ENCODE peak calls at places on chromosomes 1 and 21, in four cellular contexts. U is stomach, F is sigmoid colon, S is esophagus muscularis mucosa. A is an unnamed sample. For H3K4me1, the result is how much of the 10 kb centered on the place peaks cover.

GRCh38 chr1:62428351-62428750 is 8.5 kb upstream of the USP1 start:
- DNase-seq in U (no peak), F (no peak), S (no peak), A (no peak)

GRCh38 chr1:18532390-18533170 is 51.9 kb downstream of the KLHDC7A start:
- DNase-seq in F (no peak), S (peak), U (no peak), A (no peak)

GRCh38 chr21:43916691-43917514 is 51.9 kb downstream of the AGPAT3 start:
- DNase-seq in F (peak), S (no peak), U (no peak), A (no peak)

GRCh38 chr1:59674605-59675004 is 140.1 kb upstream of the HOOK1 start:
- DNase-seq in U (no peak), F (peak), S (peak), A (peak)

GRCh38 chr21:32955307-32955937 is 70.3 kb upstream of the OLIG2 start:
- DNase-seq in F (no peak), S (no peak), U (no peak), A (no peak)

GRCh38 chr1:168504064-168504837 is 39.5 kb downstream of the XCL2 start:
- DNase-seq in U (peak), F (peak), S (no peak), A (peak)

GRCh38 chr1:245997471-245998258 is 509.4 kb downstream of the SMYD3 start:
- DNase-seq in F (no peak), S (no peak), U (peak), A (no peak)

GRCh38 chr1:211632808-211633522 is 42.5 kb downstream of the NEK2 start:
- DNase-seq in S (no peak), F (peak), U (no peak), A (no peak)

GRCh38 chr1:117336087-117336817 is 31.0 kb upstream of the MAN1A2 start:
- DNase-seq in S (peak), F (no peak), U (no peak), A (no peak)

GRCh38 chr1:17984510-17985085 is 123.0 kb upstream of the IGSF21 start:
- DNase-seq in S (no peak), U (peak), F (no peak), A (peak)

GRCh38 chr1:39791838-39792237 is 3.2 kb upstream of the BMP8B start:
- DNase-seq in U (no peak), F (no peak), S (no peak), A (no peak)

GRCh38 chr1:36992139-36992940 is 42.0 kb downstream of the GRIK3 start:
- DNase-seq in U (no peak), S (no peak), F (no peak), A (no peak)

GRCh38 chr1:46675549-46676314 is 4.1 kb downstream of the TEX38 start:
- DNase-seq in F (no peak), U (no peak), S (no peak), A (no peak)

GRCh38 chr21:35026617-35027557 is 22.2 kb downstream of the RUNX1 start:
- DNase-seq in U (peak), F (peak), S (no peak), A (peak)

GRCh38 chr1:44630116-44630515 is 44.2 kb downstream of the TMEM53 start:
- DNase-seq in S (no peak), F (no peak), U (no peak), A (no peak)

GRCh38 chr1:115251856-115252255 is 86.2 kb downstream of the NGF start:
- DNase-seq in U (no peak), F (no peak), S (no peak), A (no peak)

GRCh38 chr1:40861227-40862003 is 748 bp downstream of the CITED4 start:
- DNase-seq in U (peak), F (peak), S (no peak), A (peak)

GRCh38 chr21:31284797-31285397 is 59.2 kb downstream of the TIAM1 start:
- DNase-seq in U (no peak), S (no peak), F (no peak), A (no peak)

GRCh38 chr1:211551628-211552465 is 27.1 kb downstream of the SLC30A1 start:
- DNase-seq in U (peak), S (peak), F (no peak), A (no peak)

GRCh38 chr1:41950820-41951219 is 32.1 kb upstream of the HIVEP3 start:
- DNase-seq in S (no peak), F (no peak), U (no peak), A (no peak)

GRCh38 chr1:112818990-112819689 is 104.0 kb upstream of the PPM1J start:
- DNase-seq in F (no peak), S (no peak), U (no peak), A (no peak)

GRCh38 chr1:93005252-93005598 is 44.0 kb upstream of the DIPK1A start:
- DNase-seq in F (no peak), S (no peak), U (no peak), A (no peak)

GRCh38 chr1:29113407-29114117 is 10.1 kb downstream of the TMEM200B start:
- DNase-seq in F (no peak), U (no peak), S (no peak), A (no peak)

GRCh38 chr1:86912501-86912900 is 1.4 kb downstream of the SELENOF start:
- DNase-seq in U (no peak), S (no peak), F (no peak), A (no peak)

GRCh38 chr1:39268112-39268581 is 63.7 kb downstream of the MACF1 start:
- DNase-seq in S (no peak), U (no peak), F (peak), A (peak)

GRCh38 chr1:96214982-96215381 is 506.6 kb upstream of the PTBP2 start:
- DNase-seq in U (no peak), F (no peak), S (no peak), A (no peak)

GRCh38 chr1:66333463-66334232 is 200.3 kb upstream of the SGIP1 start:
- DNase-seq in S (no peak), F (no peak), U (no peak), A (peak)

GRCh38 chr1:85174492-85174891 is 26.3 kb downstream of the SYDE2 start:
- DNase-seq in S (no peak), U (no peak), F (no peak), A (no peak)

GRCh38 chr1:160978510-160978927 is 23.9 kb upstream of the ITLN2 start:
- DNase-seq in U (peak), S (no peak), F (no peak), A (peak)

GRCh38 chr1:180151508-180151907 is 3.2 kb upstream of the QSOX1 start:
- DNase-seq in F (no peak), S (no peak), U (no peak), A (no peak)
- TF ChIP-seq EP300 in F (no peak), S (no peak), U (no peak), A (no peak)

GRCh38 chr1:24828887-24829192 is 83.6 kb downstream of the CLIC4 start:
- DNase-seq in U (no peak), S (no peak), F (no peak), A (no peak)
- H3K4me1 ChIP-seq in U (half or more), S (half or more), F (half or more), A (under half)

GRCh38 chr1:16205333-16205671 is 7.2 kb downstream of the ARHGEF19 start:
- DNase-seq in S (no peak), F (no peak), U (no peak), A (no peak)

GRCh38 chr1:16208270-16208987 is 4.0 kb downstream of the ARHGEF19 start:
- DNase-seq in U (no peak), F (no peak), S (no peak), A (no peak)

GRCh38 chr1:16205891-16206546 is 6.4 kb downstream of the ARHGEF19 start:
- DNase-seq in F (no peak), U (no peak), S (no peak), A (no peak)

GRCh38 chr1:16207318-16208269 is 4.9 kb downstream of the ARHGEF19 start:
- DNase-seq in S (no peak), U (no peak), F (peak), A (no peak)

GRCh38 chr1:16206547-16207317 is 5.7 kb downstream of the ARHGEF19 start:
- DNase-seq in S (peak), U (peak), F (peak), A (peak)
- TF ChIP-seq POLR2AphosphoS5 in S (peak), U (peak), F (peak), A (peak)

DNA sequence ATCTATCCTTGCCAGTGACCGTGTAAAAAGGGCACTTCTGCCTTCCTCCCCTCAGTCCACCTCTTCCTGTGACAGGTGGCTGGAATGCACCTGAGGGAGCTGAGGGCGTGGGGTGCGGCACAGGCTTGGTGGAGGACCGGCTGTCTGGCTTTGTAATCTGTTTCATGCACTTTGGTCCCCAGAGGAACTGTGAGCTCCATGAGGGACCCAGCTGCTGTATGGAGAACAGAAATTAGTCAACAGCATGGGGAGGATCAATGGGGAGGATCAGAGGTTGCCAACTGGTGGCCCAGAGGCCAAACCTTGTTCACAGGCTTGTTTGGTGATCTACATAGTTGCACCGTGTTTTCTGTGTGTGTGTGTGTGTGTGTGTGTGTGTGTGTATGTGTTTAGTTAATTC is 19.0 kb upstream of the LUZP1 start:
- DNase-seq in F (no peak), U (no peak), S (no peak), A (peak)
- TF ChIP-seq EP300 in F (no peak), U (no peak), S (no peak), A (no peak)

GRCh38 chr1:108199231-108199657 is 899 bp downstream of the SLC25A24 start:
- DNase-seq in S (no peak), F (no peak), U (no peak), A (peak)
- H3K4me1 ChIP-seq in S (under half), F (under half), U (under half), A (under half)

DNA sequence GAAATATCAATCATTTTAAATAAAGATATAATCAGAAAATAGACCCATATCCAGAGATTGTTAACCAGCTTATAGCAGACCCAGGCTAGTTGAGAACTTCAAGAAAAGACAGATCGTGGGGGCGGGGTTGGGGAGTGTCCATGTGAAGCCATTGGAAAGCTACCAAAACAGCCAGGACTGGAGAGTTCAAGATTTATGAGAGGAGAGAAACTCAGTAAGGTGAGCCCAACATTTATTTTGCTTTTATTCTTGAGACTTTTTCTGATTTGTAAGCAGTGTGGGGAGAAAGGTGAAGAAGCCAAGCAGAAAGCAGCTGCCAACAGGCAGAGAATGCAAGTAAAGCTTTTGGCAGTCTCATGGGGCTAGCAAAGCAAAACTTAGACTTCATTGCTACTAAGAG is 179.8 kb downstream of the VPS13D start:
- DNase-seq in F (peak), S (no peak), U (no peak), A (peak)
- TF ChIP-seq POLR2AphosphoS5 in F (no peak), S (no peak), U (no peak), A (no peak)

DNA sequence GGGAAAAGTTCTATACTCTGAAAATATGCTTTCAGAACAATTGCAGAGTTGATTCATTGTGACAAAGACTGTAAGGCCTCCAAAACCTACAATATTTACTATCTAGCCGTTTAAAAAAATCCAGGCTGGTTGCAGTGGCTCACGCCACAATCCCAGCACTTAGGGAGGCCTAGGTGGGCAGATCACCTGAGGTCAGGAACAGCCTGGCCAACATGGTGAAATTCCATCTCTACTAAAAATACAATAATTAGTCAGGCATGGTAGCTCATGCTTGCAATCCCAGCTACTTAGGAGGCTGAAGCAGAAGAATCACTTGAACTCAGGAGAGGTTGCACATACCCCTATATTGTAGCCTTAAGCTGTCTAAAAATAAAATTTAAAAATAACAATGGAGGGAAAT is 5.2 kb upstream of the TFF2 start:
- DNase-seq in S (no peak), U (no peak), F (no peak), A (no peak)
- TF ChIP-seq EP300 in S (no peak), U (no peak), F (no peak), A (no peak)

GRCh38 chr1:111192643-111193519 is 7.6 kb downstream of the DENND2D start:
- DNase-seq in F (no peak), U (no peak), S (no peak), A (no peak)

GRCh38 chr1:111192074-111192473 is 8.4 kb downstream of the DENND2D start:
- DNase-seq in F (no peak), S (no peak), U (no peak), A (no peak)

GRCh38 chr1:111190931-111191451 is 9.5 kb downstream of the DENND2D start:
- DNase-seq in U (no peak), S (no peak), F (no peak), A (no peak)

GRCh38 chr1:111193712-111194480 is 6.5 kb downstream of the DENND2D start:
- DNase-seq in F (no peak), S (no peak), U (no peak), A (peak)

GRCh38 chr1:111191496-111191895 is 8.9 kb downstream of the DENND2D start:
- DNase-seq in U (no peak), F (no peak), S (no peak), A (no peak)
- H3K4me1 ChIP-seq in U (half or more), F (under half), S (under half), A (under half)

DNA sequence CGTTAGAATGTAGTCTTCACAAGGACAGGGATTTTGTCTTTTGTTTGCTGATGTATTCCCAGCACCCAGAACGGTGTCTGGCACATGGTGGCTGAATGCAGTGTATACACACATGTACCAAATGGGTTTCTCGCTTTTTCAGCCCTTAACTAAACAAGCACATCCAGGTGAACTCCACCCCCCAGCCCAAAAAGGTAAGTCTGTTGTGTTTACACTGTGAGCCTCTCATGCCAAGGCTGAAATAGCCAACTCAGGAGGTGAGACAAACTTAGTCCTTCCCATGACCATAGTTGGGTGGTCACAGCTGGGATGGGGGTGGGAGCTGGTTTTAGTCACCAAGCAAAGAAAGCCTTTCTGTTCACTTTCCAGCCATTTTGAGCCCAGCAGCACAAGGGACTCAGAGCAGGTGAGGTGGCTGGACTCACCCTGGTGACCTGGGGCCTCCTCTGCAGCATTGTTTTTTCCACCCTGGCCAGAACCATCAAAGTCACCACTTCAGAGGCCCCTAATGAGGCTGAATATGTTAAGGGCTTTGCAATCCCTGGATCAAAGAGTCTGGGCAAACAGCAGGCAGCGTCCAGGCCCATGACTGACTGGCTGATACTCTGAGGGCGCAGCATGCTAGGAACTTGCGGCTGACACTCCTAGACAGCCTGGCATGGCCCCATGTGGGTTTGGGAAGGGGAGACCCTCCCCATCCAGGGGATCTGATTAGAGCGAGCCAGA is 8.7 kb downstream of the TENT5B start:
- DNase-seq in U (no peak), F (no peak), S (no peak), A (no peak)
- TF ChIP-seq POLR2AphosphoS5 in U (no peak), F (no peak), S (no peak), A (no peak)

GRCh38 chr1:238063454-238063853 is 172.7 kb upstream of the ZP4 start:
- DNase-seq in F (no peak), S (no peak), U (no peak), A (no peak)

GRCh38 chr1:238061967-238062613 is 171.4 kb upstream of the ZP4 start:
- DNase-seq in U (no peak), S (no peak), F (no peak), A (no peak)

DNA sequence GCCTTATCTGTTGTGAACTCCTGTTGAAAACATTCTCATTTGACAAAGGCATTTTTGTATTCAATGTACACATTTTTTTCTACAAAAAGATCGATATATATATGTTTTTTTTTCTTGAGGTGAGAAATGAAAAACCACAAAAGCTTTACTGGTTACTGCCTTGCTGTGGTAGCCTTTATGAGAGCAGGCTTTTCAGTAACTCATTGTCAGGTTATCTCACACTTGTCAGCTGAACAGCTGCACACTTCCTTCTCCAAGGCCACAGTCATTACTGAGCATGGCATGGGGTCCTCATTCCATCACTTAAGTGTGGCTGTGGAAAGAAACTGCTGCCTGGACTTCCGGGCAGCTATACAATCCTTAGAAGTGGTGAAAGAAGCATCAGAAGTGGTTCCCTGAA is 169.3 kb upstream of the ZP4 start:
- DNase-seq in S (no peak), U (no peak), F (no peak), A (no peak)
- TF ChIP-seq EP300 in S (no peak), U (no peak), F (no peak), A (no peak)

A was measured in transverse colon.